ENCODE peak calls at places on chromosomes 12 and 14, in seven cellular contexts. I is adrenal gland, J is testis, R is HCT116, C is ovary, D is tibial nerve, U is Peyer's patch. Z is an unnamed sample. For H3K36me3, the result is how much of the 10 kb centered on the place peaks cover.

GRCh38 chr12:80837342-80837978 is 100.3 kb downstream of the LIN7A start:
- DNase-seq in I (peak), J (peak), R (peak), C (no peak), D (peak), U (no peak), Z (peak)

GRCh38 chr12:42705863-42706262 is 116.3 kb upstream of the PRICKLE1 start:
- DNase-seq in I (peak), J (peak), R (no peak), C (peak), D (peak), U (peak), Z (peak)

GRCh38 chr12:76967181-76967885 is 88.5 kb upstream of the CSRP2 start:
- DNase-seq in I (no peak), J (no peak), R (no peak), C (no peak), D (no peak), U (no peak), Z (no peak)

GRCh38 chr12:132445884-132446471 is 44.0 kb upstream of the FBRSL1 start:
- DNase-seq in I (peak), J (peak), R (peak), C (peak), D (no peak), U (peak), Z (peak)

GRCh38 chr14:101823081-101823480 is 61.6 kb downstream of the PPP2R5C start:
- DNase-seq in I (no peak), J (no peak), R (no peak), C (no peak), D (no peak), U (no peak), Z (no peak)

GRCh38 chr12:19039515-19039914 is 90.0 kb upstream of the PLEKHA5 start:
- DNase-seq in I (no peak), J (no peak), R (no peak), C (no peak), D (no peak), U (no peak), Z (no peak)

GRCh38 chr12:95554532-95555071 is 3.3 kb upstream of the USP44 start:
- DNase-seq in I (no peak), J (no peak), R (no peak), C (no peak), D (no peak), U (no peak), Z (no peak)

GRCh38 chr14:87231336-87232026 is 761.5 kb downstream of the GALC start:
- DNase-seq in I (no peak), J (no peak), R (no peak), C (no peak), D (no peak), U (no peak), Z (no peak)

GRCh38 chr14:60348211-60348610 is 99.2 kb downstream of the PPM1A start:
- DNase-seq in I (no peak), J (no peak), R (no peak), C (no peak), D (no peak), U (no peak), Z (no peak)

GRCh38 chr14:22400590-22401259 is 188.3 kb downstream of the DAD1 start:
- DNase-seq in I (no peak), J (no peak), R (no peak), C (no peak), D (no peak), U (no peak), Z (no peak)

GRCh38 chr12:92961949-92962348 is 32.9 kb upstream of the EEA1 start:
- DNase-seq in I (no peak), J (no peak), R (no peak), C (no peak), D (no peak), U (no peak), Z (no peak)

GRCh38 chr14:103879570-103880333 is 32.4 kb upstream of the PPP1R13B start:
- DNase-seq in I (peak), J (peak), R (no peak), C (peak), D (no peak), U (peak), Z (peak)

GRCh38 chr12:81866081-81866480 is 106.9 kb upstream of the PPFIA2 start:
- DNase-seq in I (no peak), J (no peak), R (no peak), C (no peak), D (no peak), U (no peak), Z (no peak)

GRCh38 chr12:87025976-87026375 is 769.8 kb upstream of the MGAT4C start:
- DNase-seq in I (no peak), J (no peak), R (no peak), C (no peak), D (no peak), U (no peak), Z (no peak)

GRCh38 chr14:29894030-29894429 is 33.6 kb downstream of the PRKD1 start:
- DNase-seq in I (no peak), J (peak), R (no peak), C (no peak), D (no peak), U (no peak), Z (no peak)

GRCh38 chr12:98724384-98725155 is 79.5 kb downstream of the APAF1 start:
- DNase-seq in I (no peak), J (no peak), R (no peak), C (no peak), D (no peak), U (no peak), Z (no peak)

GRCh38 chr12:109781668-109782321 is 51.4 kb downstream of the TRPV4 start:
- DNase-seq in I (no peak), J (no peak), R (no peak), C (no peak), D (no peak), U (no peak), Z (no peak)

GRCh38 chr12:78759387-78759786 is 105.2 kb upstream of the SYT1 start:
- DNase-seq in I (no peak), J (no peak), R (no peak), C (no peak), D (no peak), U (no peak), Z (no peak)

GRCh38 chr12:112167728-112168525 is 42.6 kb downstream of the TRAFD1 start:
- DNase-seq in I (no peak), J (no peak), R (no peak), C (no peak), D (no peak), U (no peak), Z (no peak)

GRCh38 chr12:124422142-124422569 is 127.3 kb downstream of the RFLNA start:
- DNase-seq in I (peak), J (no peak), R (no peak), C (peak), D (no peak), U (peak), Z (peak)

GRCh38 chr14:31360919-31361662 is 59.3 kb downstream of the HEATR5A start:
- DNase-seq in I (no peak), J (no peak), R (no peak), C (no peak), D (no peak), U (no peak), Z (no peak)

GRCh38 chr14:61280092-61280525 is 1.0 kb downstream of the TMEM30B start:
- DNase-seq in I (no peak), J (peak), R (no peak), C (no peak), D (no peak), U (peak), Z (no peak)

GRCh38 chr14:35666429-35667043 is 132.6 kb downstream of the INSM2 start:
- DNase-seq in I (no peak), J (no peak), R (no peak), C (no peak), D (no peak), U (no peak), Z (no peak)

GRCh38 chr12:104590002-104590401 is 133.3 kb downstream of the CHST11 start:
- DNase-seq in I (no peak), J (no peak), R (no peak), C (no peak), D (no peak), U (no peak), Z (no peak)

GRCh38 chr12:38124247-38125012 is 192.1 kb upstream of the ALG10B start:
- DNase-seq in I (no peak), J (no peak), R (no peak), C (no peak), D (no peak), U (no peak), Z (no peak)

GRCh38 chr12:29176951-29177350 is 27.9 kb downstream of the FAR2 start:
- DNase-seq in I (no peak), J (no peak), R (no peak), C (no peak), D (no peak), U (no peak), Z (no peak)

GRCh38 chr14:44988694-44989093 is 26.7 kb downstream of the TOGARAM1 start:
- DNase-seq in I (no peak), J (no peak), R (no peak), C (no peak), D (no peak), U (no peak), Z (no peak)

GRCh38 chr12:4037747-4038312 is 164.6 kb upstream of the PARP11 start:
- DNase-seq in I (peak), J (peak), R (no peak), C (peak), D (peak), U (peak), Z (peak)

GRCh38 chr12:71972441-71973074 is 33.9 kb downstream of the TPH2 start:
- DNase-seq in I (no peak), J (no peak), R (no peak), C (no peak), D (no peak), U (no peak), Z (no peak)

GRCh38 chr14:51396222-51396815 is 156.3 kb downstream of the TMX1 start:
- DNase-seq in I (peak), J (peak), R (no peak), C (peak), D (peak), U (no peak), Z (peak)

GRCh38 chr12:92338671-92339070 is 193.0 kb upstream of the BTG1 start:
- DNase-seq in I (no peak), J (no peak), R (no peak), C (no peak), D (no peak), U (no peak), Z (no peak)

GRCh38 chr12:55073043-55074022 is 52.9 kb upstream of the OR9K2 start:
- DNase-seq in I (peak), J (peak), R (peak), C (peak), D (peak), U (peak), Z (peak)

GRCh38 chr12:59041241-59042121 is 121.2 kb upstream of the LRIG3 start:
- DNase-seq in I (no peak), J (no peak), R (peak), C (no peak), D (no peak), U (no peak), Z (no peak)

GRCh38 chr14:57388072-57388471 is 2.3 kb upstream of the NAA30 start:
- DNase-seq in I (no peak), J (no peak), R (no peak), C (no peak), D (no peak), U (no peak), Z (no peak)

GRCh38 chr14:57389646-57390036 is 745 bp upstream of the NAA30 start:
- DNase-seq in I (no peak), J (peak), R (no peak), C (peak), D (no peak), U (no peak), Z (no peak)

GRCh38 chr14:57391609-57392195 is 1.3 kb downstream of the NAA30 start:
- DNase-seq in I (no peak), J (peak), R (no peak), C (no peak), D (no peak), U (no peak), Z (no peak)

GRCh38 chr14:57390806-57391562 is 598 bp downstream of the NAA30 start:
- DNase-seq in I (peak), J (peak), R (no peak), C (peak), D (no peak), U (peak), Z (peak)

GRCh38 chr14:57390037-57390805 is at the start of gene NAA30:
- DNase-seq in I (peak), J (peak), R (peak), C (peak), D (peak), U (peak), Z (peak)
- TF ChIP-seq POLR2A in I (peak), J (no peak), R (peak), C (peak), D (no peak), U (peak), Z (peak)

DNA sequence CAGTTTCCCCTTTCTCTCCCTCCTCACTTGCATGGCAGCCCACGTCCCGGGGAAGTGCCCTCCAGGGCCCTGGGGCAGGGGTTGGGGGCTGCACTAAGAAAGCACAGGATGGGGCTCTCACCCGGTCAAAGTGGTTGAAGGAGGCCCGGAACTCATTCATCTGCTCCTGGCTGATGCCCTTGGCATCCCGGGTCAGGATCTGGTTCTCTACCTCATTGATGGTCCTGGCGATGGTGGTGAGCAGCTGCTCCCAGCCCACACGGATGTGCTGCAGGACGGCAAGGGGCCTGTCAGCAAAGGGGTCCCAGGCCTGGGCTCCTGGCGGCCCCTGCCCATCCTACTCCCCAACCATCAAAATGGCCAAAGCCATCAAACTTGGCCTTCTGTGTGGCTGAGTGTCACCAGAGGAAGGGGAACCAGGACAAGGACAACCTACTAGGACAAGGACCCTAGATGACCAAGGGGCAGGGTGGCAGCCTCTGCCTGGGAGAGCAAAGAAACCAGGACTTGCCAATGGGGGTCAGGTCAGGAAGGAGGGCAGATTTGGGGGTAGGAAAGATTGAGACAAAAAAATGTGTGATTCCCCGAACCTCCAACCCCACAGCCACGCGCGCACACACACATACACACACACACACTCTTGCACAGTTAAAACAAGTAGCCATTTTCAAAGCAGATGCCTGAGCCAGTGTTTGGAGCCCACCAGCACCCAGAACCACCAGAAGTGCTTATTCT is 87.1 kb upstream of the ZFP36L1 start:
- DNase-seq in I (no peak), J (no peak), R (no peak), C (no peak), D (no peak), U (peak), Z (no peak)
- H3K36me3 ChIP-seq in I (half or more), J (under half), R (under half), C (under half), D (under half), U (under half), Z (under half)

DNA sequence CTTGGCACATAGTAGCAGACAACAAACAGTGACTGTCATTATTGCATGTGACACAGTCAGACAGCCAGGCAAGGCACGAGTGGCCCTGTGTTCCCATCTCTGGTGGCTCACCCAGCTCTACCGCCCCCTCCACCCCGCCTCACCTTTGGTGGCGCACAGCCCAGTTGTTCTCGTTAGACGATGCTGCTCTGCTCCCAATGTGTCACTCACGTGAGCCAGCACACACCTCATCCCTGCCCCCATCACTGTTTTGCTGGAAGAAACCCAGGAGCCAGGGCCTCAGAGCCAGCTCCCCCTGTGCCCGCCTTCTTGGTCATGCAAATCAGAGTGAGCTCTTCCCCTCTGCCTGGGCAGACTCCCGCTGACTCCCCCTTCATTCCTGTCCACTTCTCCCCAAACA is 113.4 kb downstream of the CALM1 start:
- DNase-seq in I (peak), J (no peak), R (no peak), C (no peak), D (no peak), U (peak), Z (no peak)
- TF ChIP-seq POLR2A in I (no peak), J (no peak), R (no peak), C (no peak), D (no peak), U (no peak), Z (no peak)

GRCh38 chr12:57523706-57524614 is 1.3 kb downstream of the MBD6 start:
- DNase-seq in I (no peak), J (no peak), R (no peak), C (peak), D (no peak), U (no peak), Z (peak)

GRCh38 chr12:57522019-57522886 is at the start of gene MBD6:
- DNase-seq in I (peak), J (peak), R (peak), C (peak), D (peak), U (peak), Z (peak)

GRCh38 chr12:57524814-57525614 is 2.4 kb downstream of the MBD6 start:
- DNase-seq in I (no peak), J (no peak), R (no peak), C (peak), D (no peak), U (peak), Z (peak)

GRCh38 chr12:57521475-57522018 is 1.1 kb upstream of the MBD6 start:
- DNase-seq in I (peak), J (peak), R (no peak), C (peak), D (peak), U (peak), Z (peak)

DNA sequence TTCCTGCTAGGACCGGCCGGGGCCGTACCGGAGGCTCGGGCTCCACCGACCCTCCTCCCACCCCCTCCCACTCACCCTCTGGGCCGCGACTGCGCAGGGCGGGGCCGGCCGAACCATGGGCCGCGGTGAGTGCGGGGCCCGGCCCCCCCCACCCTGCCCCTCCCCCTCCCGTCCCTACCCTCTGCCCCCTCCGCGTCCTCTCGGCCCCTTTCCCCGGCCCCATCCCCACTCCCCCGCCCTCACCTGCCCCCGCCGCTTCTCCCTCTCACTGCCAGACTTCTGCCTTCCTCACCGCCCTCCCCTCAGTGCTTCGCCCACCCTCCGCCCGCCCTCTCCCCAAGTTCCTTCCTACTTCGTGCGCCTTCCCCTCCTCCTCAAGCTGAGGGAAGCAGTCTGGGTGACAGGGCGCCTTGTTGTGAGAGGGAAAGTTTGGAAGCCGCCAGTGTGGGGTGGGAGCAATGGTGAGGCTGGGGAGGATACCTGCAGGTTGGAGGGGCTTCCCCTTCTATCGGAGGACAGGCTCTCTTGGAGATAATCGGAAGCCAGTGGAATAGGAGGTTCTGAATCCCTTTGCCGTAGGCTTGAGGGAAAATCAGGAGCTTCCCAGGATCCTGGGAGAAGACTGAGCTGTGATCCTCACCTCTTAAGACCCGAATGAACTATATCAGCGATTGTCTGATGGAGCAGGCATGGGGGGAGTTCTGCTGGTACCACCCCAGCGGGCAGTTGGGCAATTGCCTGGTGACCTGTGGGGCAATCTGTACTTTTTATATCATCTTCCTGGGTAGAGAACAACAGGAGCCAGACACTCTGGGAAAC is 472 bp downstream of the MBD6 start:
- DNase-seq in I (peak), J (peak), R (no peak), C (peak), D (peak), U (peak), Z (peak)
- H3K36me3 ChIP-seq in I (under half), J (under half), R (under half), C (under half), D (under half), U (under half), Z (under half)

GRCh38 chr14:93081875-93082570 is 33.7 kb downstream of the ITPK1 start:
- DNase-seq in I (no peak), J (no peak), R (no peak), C (no peak), D (no peak), U (peak), Z (no peak)
- TF ChIP-seq POLR2A in I (no peak), J (no peak), R (no peak), C (no peak), D (no peak), U (no peak), Z (no peak)

GRCh38 chr12:24404086-24404815 is 454.8 kb upstream of the SOX5 start:
- DNase-seq in I (no peak), J (no peak), R (no peak), C (no peak), D (no peak), U (no peak), Z (no peak)

GRCh38 chr12:24411948-24412347 is 462.5 kb upstream of the SOX5 start:
- DNase-seq in I (no peak), J (no peak), R (no peak), C (no peak), D (no peak), U (no peak), Z (no peak)

GRCh38 chr12:24408305-24408704 is 458.8 kb upstream of the SOX5 start:
- DNase-seq in I (no peak), J (no peak), R (no peak), C (no peak), D (no peak), U (no peak), Z (no peak)

GRCh38 chr12:24409868-24410267 is 460.4 kb upstream of the SOX5 start:
- DNase-seq in I (no peak), J (no peak), R (no peak), C (no peak), D (no peak), U (no peak), Z (no peak)

DNA sequence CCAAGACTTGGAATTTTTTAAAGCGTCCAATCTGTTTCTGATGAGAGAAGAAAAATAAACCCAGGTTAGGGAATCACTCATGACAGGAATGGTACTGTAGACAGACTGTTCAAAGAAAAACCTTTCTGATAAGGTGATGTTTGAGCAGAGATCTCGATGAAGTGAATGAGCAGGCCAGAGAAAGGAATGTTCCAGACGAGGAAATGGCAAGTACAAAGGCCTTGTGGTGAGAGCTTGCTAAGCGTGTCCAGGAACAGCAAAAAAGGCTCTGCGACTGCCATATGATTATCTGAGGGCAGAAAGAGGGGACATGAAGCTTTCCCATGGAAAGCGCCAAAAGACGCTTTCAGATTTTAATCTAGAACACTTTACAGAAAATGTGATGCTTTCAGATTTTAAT is 458.4 kb upstream of the SOX5 start:
- DNase-seq in I (no peak), J (no peak), R (no peak), C (no peak), D (no peak), U (no peak), Z (no peak)
- H3K36me3 ChIP-seq in I (under half), J (under half), R (under half), C (under half), D (under half), U (under half), Z (under half)

GRCh38 chr14:49634547-49635334 is at the start of gene DNAAF2:
- DNase-seq in I (peak), J (peak), R (no peak), C (peak), D (peak), U (peak), Z (peak)
- TF ChIP-seq POLR2A in I (peak), J (no peak), R (no peak), C (no peak), D (no peak), U (no peak), Z (no peak)

GRCh38 chr14:89990623-89991275 is 35.0 kb downstream of the TDP1 start:
- DNase-seq in I (no peak), J (no peak), R (no peak), C (no peak), D (no peak), U (no peak), Z (no peak)
- H3K36me3 ChIP-seq in I (under half), J (under half), R (under half), C (under half), D (under half), U (under half), Z (under half)

Z was measured in uterus.